ENCODE peak calls at places on chromosomes 4 and X, in nine cellular contexts. One of them, this sample, is unnamed.

GRCh38 chr4:8848507-8849265 is 23.0 kb downstream of the HMX1 start:
- DNase-seq in NT2/D1: no peak
- DNase-seq in CD8-positive, alpha-beta memory T cell: no peak
- DNase-seq in neural progenitor cell: no peak
- DNase-seq in GM12878: no peak
- DNase-seq in cardiac muscle cell: no peak
- DNase-seq in transverse colon: peak; percentile 1
- DNase-seq in CD4-positive, alpha-beta T cell: no peak
- DNase-seq in hepatocyte: no peak
- DNase-seq in this sample: peak; percentile 3

GRCh38 chrX:71103110-71103983 is 3.2 kb downstream of the CXorf65 start:
- DNase-seq in NT2/D1: peak; percentile 59
- DNase-seq in CD8-positive, alpha-beta memory T cell: peak; percentile 39
- DNase-seq in neural progenitor cell: peak; percentile 48
- DNase-seq in GM12878: no peak
- DNase-seq in cardiac muscle cell: peak; percentile 9
- DNase-seq in transverse colon: peak; percentile 53
- DNase-seq in CD4-positive, alpha-beta T cell: no peak
- DNase-seq in hepatocyte: peak; percentile 45
- DNase-seq in this sample: peak; percentile 36

GRCh38 chrX:153662266-153662665 is 11.3 kb downstream of the PNCK start:
- DNase-seq in NT2/D1: no peak
- DNase-seq in CD8-positive, alpha-beta memory T cell: peak; percentile 40
- DNase-seq in neural progenitor cell: peak; percentile 64
- DNase-seq in GM12878: no peak
- DNase-seq in cardiac muscle cell: peak; percentile 33
- DNase-seq in transverse colon: peak; percentile 64
- DNase-seq in CD4-positive, alpha-beta T cell: peak; percentile 50
- DNase-seq in hepatocyte: peak; percentile 68
- DNase-seq in this sample: peak; percentile 39

GRCh38 chr4:78764498-78764961 is 11.6 kb upstream of the BMP2K start:
- DNase-seq in NT2/D1: no peak
- DNase-seq in CD8-positive, alpha-beta memory T cell: no peak
- DNase-seq in neural progenitor cell: no peak
- DNase-seq in GM12878: no peak
- DNase-seq in cardiac muscle cell: peak; percentile 59
- DNase-seq in transverse colon: no peak
- DNase-seq in CD4-positive, alpha-beta T cell: no peak
- DNase-seq in hepatocyte: no peak
- DNase-seq in this sample: no peak

GRCh38 chr4:76208005-76208765 is 5.4 kb downstream of the SCARB2 start:
- DNase-seq in NT2/D1: no peak
- DNase-seq in CD8-positive, alpha-beta memory T cell: no peak
- DNase-seq in neural progenitor cell: no peak
- DNase-seq in GM12878: no peak
- DNase-seq in cardiac muscle cell: peak; percentile 94
- DNase-seq in transverse colon: peak; percentile 82
- DNase-seq in CD4-positive, alpha-beta T cell: no peak
- DNase-seq in hepatocyte: peak; percentile 87
- DNase-seq in this sample: no peak

GRCh38 chrX:153910446-153910845 is 6.0 kb downstream of the AVPR2 start:
- DNase-seq in NT2/D1: no peak
- DNase-seq in CD8-positive, alpha-beta memory T cell: no peak
- DNase-seq in neural progenitor cell: no peak
- DNase-seq in GM12878: no peak
- DNase-seq in cardiac muscle cell: no peak
- DNase-seq in transverse colon: no peak
- DNase-seq in CD4-positive, alpha-beta T cell: no peak
- DNase-seq in hepatocyte: no peak
- DNase-seq in this sample: no peak

GRCh38 chr4:151439320-151439719 is 30.3 kb downstream of the FHIP1A start:
- DNase-seq in NT2/D1: no peak
- DNase-seq in CD8-positive, alpha-beta memory T cell: no peak
- DNase-seq in neural progenitor cell: no peak
- DNase-seq in GM12878: no peak
- DNase-seq in cardiac muscle cell: no peak
- DNase-seq in transverse colon: no peak
- DNase-seq in CD4-positive, alpha-beta T cell: no peak
- DNase-seq in hepatocyte: no peak
- DNase-seq in this sample: no peak

GRCh38 chr4:2007804-2008670 is 737 bp downstream of the NELFA start:
- DNase-seq in NT2/D1: no peak
- DNase-seq in CD8-positive, alpha-beta memory T cell: no peak
- DNase-seq in neural progenitor cell: peak; percentile 47
- DNase-seq in GM12878: no peak
- DNase-seq in cardiac muscle cell: peak; percentile 12
- DNase-seq in transverse colon: no peak
- DNase-seq in CD4-positive, alpha-beta T cell: no peak
- DNase-seq in hepatocyte: peak; percentile 36
- DNase-seq in this sample: no peak

GRCh38 chr4:882646-883045 is 49.5 kb downstream of the GAK start:
- DNase-seq in NT2/D1: no peak
- DNase-seq in CD8-positive, alpha-beta memory T cell: no peak
- DNase-seq in neural progenitor cell: no peak
- DNase-seq in GM12878: no peak
- DNase-seq in cardiac muscle cell: no peak
- DNase-seq in transverse colon: no peak
- DNase-seq in CD4-positive, alpha-beta T cell: no peak
- DNase-seq in hepatocyte: no peak
- DNase-seq in this sample: no peak

GRCh38 chr4:133263082-133263481 is 114.0 kb downstream of the PCDH10 start:
- DNase-seq in NT2/D1: no peak
- DNase-seq in CD8-positive, alpha-beta memory T cell: no peak
- DNase-seq in neural progenitor cell: no peak
- DNase-seq in GM12878: no peak
- DNase-seq in cardiac muscle cell: no peak
- DNase-seq in transverse colon: no peak
- DNase-seq in CD4-positive, alpha-beta T cell: no peak
- DNase-seq in hepatocyte: no peak
- DNase-seq in this sample: no peak

GRCh38 chrX:15474058-15474457 is 19.1 kb downstream of the PIR start:
- DNase-seq in NT2/D1: no peak
- DNase-seq in CD8-positive, alpha-beta memory T cell: no peak
- DNase-seq in neural progenitor cell: no peak
- DNase-seq in GM12878: no peak
- DNase-seq in cardiac muscle cell: no peak
- DNase-seq in transverse colon: no peak
- DNase-seq in CD4-positive, alpha-beta T cell: no peak
- DNase-seq in hepatocyte: no peak
- DNase-seq in this sample: no peak

GRCh38 chrX:26411045-26411444 is 195.1 kb downstream of the MAGEB5 start:
- DNase-seq in NT2/D1: no peak
- DNase-seq in CD8-positive, alpha-beta memory T cell: no peak
- DNase-seq in neural progenitor cell: no peak
- DNase-seq in GM12878: no peak
- DNase-seq in cardiac muscle cell: peak; percentile 0
- DNase-seq in transverse colon: no peak
- DNase-seq in CD4-positive, alpha-beta T cell: no peak
- DNase-seq in hepatocyte: peak; percentile 5
- DNase-seq in this sample: no peak

GRCh38 chrX:119272882-119273806 is 37.1 kb downstream of the PGRMC1 start:
- DNase-seq in NT2/D1: no peak
- DNase-seq in CD8-positive, alpha-beta memory T cell: peak; percentile 45
- DNase-seq in neural progenitor cell: peak; percentile 34
- DNase-seq in GM12878: no peak
- DNase-seq in cardiac muscle cell: peak; percentile 71
- DNase-seq in transverse colon: peak; percentile 46
- DNase-seq in CD4-positive, alpha-beta T cell: peak; percentile 3
- DNase-seq in hepatocyte: peak; percentile 23
- DNase-seq in this sample: peak; percentile 27

GRCh38 chrX:45083314-45083713 is 117.4 kb downstream of the DIPK2B start:
- DNase-seq in NT2/D1: no peak
- DNase-seq in CD8-positive, alpha-beta memory T cell: no peak
- DNase-seq in neural progenitor cell: no peak
- DNase-seq in GM12878: no peak
- DNase-seq in cardiac muscle cell: no peak
- DNase-seq in transverse colon: no peak
- DNase-seq in CD4-positive, alpha-beta T cell: no peak
- DNase-seq in hepatocyte: no peak
- DNase-seq in this sample: no peak

GRCh38 chrX:53379008-53379710 is 43.3 kb downstream of the SMC1A start:
- DNase-seq in NT2/D1: no peak
- DNase-seq in CD8-positive, alpha-beta memory T cell: no peak
- DNase-seq in neural progenitor cell: no peak
- DNase-seq in GM12878: no peak
- DNase-seq in cardiac muscle cell: no peak
- DNase-seq in transverse colon: no peak
- DNase-seq in CD4-positive, alpha-beta T cell: no peak
- DNase-seq in hepatocyte: no peak
- DNase-seq in this sample: no peak
- H3K9me3 ChIP-seq in NT2/D1: no peaks in the 10 kb centered on the region
- H3K9me3 ChIP-seq in CD8-positive, alpha-beta memory T cell: no peaks in the 10 kb centered on the region
- H3K9me3 ChIP-seq in neural progenitor cell: no peaks in the 10 kb centered on the region
- H3K9me3 ChIP-seq in GM12878: no peaks in the 10 kb centered on the region
- H3K9me3 ChIP-seq in cardiac muscle cell: no peaks in the 10 kb centered on the region
- H3K9me3 ChIP-seq in transverse colon: no peaks in the 10 kb centered on the region
- H3K9me3 ChIP-seq in CD4-positive, alpha-beta T cell: no peaks in the 10 kb centered on the region
- H3K9me3 ChIP-seq in hepatocyte: no peaks in the 10 kb centered on the region
- H3K9me3 ChIP-seq in this sample: no peaks in the 10 kb centered on the region

GRCh38 chr4:37243722-37244582 is 591 bp upstream of the NWD2 start:
- DNase-seq in NT2/D1: peak; percentile 8
- DNase-seq in CD8-positive, alpha-beta memory T cell: no peak
- DNase-seq in neural progenitor cell: peak; percentile 75
- DNase-seq in GM12878: no peak
- DNase-seq in cardiac muscle cell: peak; percentile 1
- DNase-seq in transverse colon: peak; percentile 12
- DNase-seq in CD4-positive, alpha-beta T cell: no peak
- DNase-seq in hepatocyte: peak; percentile 22
- DNase-seq in this sample: no peak

GRCh38 chr4:37245391-37245954 is 930 bp downstream of the NWD2 start:
- DNase-seq in NT2/D1: peak; percentile 0
- DNase-seq in CD8-positive, alpha-beta memory T cell: no peak
- DNase-seq in neural progenitor cell: peak; percentile 42
- DNase-seq in GM12878: no peak
- DNase-seq in cardiac muscle cell: no peak
- DNase-seq in transverse colon: no peak
- DNase-seq in CD4-positive, alpha-beta T cell: no peak
- DNase-seq in hepatocyte: no peak
- DNase-seq in this sample: no peak

GRCh38 chr4:37243061-37243460 is 1.5 kb upstream of the NWD2 start:
- DNase-seq in NT2/D1: peak; percentile 5
- DNase-seq in CD8-positive, alpha-beta memory T cell: no peak
- DNase-seq in neural progenitor cell: peak; percentile 49
- DNase-seq in GM12878: no peak
- DNase-seq in cardiac muscle cell: no peak
- DNase-seq in transverse colon: peak; percentile 8
- DNase-seq in CD4-positive, alpha-beta T cell: no peak
- DNase-seq in hepatocyte: peak; percentile 8
- DNase-seq in this sample: no peak

GRCh38 chr4:37246891-37247290 is 2.3 kb downstream of the NWD2 start:
- DNase-seq in NT2/D1: no peak
- DNase-seq in CD8-positive, alpha-beta memory T cell: no peak
- DNase-seq in neural progenitor cell: no peak
- DNase-seq in GM12878: no peak
- DNase-seq in cardiac muscle cell: no peak
- DNase-seq in transverse colon: no peak
- DNase-seq in CD4-positive, alpha-beta T cell: no peak
- DNase-seq in hepatocyte: no peak
- DNase-seq in this sample: no peak

DNA sequence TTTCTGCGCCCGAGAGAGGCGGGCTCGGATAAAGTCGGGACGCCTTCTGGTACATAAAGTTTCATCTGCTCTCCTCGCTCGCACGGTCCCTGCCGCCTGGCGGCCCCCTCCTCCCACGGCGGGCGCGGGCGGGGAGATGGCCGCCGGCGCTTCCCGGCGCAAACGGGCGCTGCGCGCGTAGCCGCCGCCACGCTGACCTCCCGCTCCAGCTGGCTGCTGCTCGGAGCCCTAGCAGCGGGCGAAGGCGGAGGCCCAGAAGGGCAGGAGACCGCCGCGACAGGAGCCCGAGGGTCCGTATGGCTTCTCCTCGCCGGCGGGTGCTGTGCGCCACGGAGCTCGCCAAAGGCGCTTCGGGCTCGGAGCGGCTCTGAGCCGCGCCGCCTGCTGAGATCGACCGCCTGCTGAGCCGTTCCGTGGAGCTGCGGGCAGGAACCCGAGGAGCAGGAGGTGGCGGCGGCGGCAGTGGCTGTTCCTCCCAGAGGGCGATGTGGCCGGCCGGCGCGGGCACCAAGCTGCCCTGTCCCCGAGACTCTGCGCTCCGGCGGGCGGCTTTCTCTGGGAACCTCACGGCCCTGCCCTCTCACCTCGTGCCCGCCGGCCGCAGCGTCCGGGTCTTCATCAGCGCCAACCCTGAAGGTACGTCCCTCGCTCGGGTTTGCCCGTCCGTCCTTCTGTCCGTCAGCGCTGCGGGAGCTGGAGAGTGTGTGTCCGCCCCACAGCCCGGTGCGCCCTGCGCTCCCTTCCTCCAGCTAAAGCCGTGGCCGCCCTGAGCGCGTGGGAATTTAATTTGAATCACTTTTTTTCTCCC is at the start of gene NWD2:
- DNase-seq in NT2/D1: peak; percentile 5
- DNase-seq in CD8-positive, alpha-beta memory T cell: no peak
- DNase-seq in neural progenitor cell: peak; percentile 74
- DNase-seq in GM12878: no peak
- DNase-seq in cardiac muscle cell: peak; percentile 7
- DNase-seq in transverse colon: peak; percentile 13
- DNase-seq in CD4-positive, alpha-beta T cell: no peak
- DNase-seq in hepatocyte: peak; percentile 60
- DNase-seq in this sample: no peak
- H3K9me3 ChIP-seq in NT2/D1: no peaks in the 10 kb centered on the region
- H3K9me3 ChIP-seq in CD8-positive, alpha-beta memory T cell: no peaks in the 10 kb centered on the region
- H3K9me3 ChIP-seq in neural progenitor cell: no peaks in the 10 kb centered on the region
- H3K9me3 ChIP-seq in GM12878: no peaks in the 10 kb centered on the region
- H3K9me3 ChIP-seq in cardiac muscle cell: no peaks in the 10 kb centered on the region
- H3K9me3 ChIP-seq in transverse colon: no peaks in the 10 kb centered on the region
- H3K9me3 ChIP-seq in CD4-positive, alpha-beta T cell: no peaks in the 10 kb centered on the region
- H3K9me3 ChIP-seq in hepatocyte: no peaks in the 10 kb centered on the region
- H3K9me3 ChIP-seq in this sample: no peaks in the 10 kb centered on the region

GRCh38 chr4:187302456-187302855 is 578.8 kb upstream of the FAT1 start:
- DNase-seq in NT2/D1: no peak
- DNase-seq in CD8-positive, alpha-beta memory T cell: no peak
- DNase-seq in neural progenitor cell: no peak
- DNase-seq in GM12878: no peak
- DNase-seq in cardiac muscle cell: peak; percentile 52
- DNase-seq in transverse colon: no peak
- DNase-seq in CD4-positive, alpha-beta T cell: no peak
- DNase-seq in hepatocyte: no peak
- DNase-seq in this sample: no peak
- H3K9me3 ChIP-seq in NT2/D1: no peaks in the 10 kb centered on the region
- H3K9me3 ChIP-seq in CD8-positive, alpha-beta memory T cell: no peaks in the 10 kb centered on the region
- H3K9me3 ChIP-seq in neural progenitor cell: no peaks in the 10 kb centered on the region
- H3K9me3 ChIP-seq in GM12878: no peaks in the 10 kb centered on the region
- H3K9me3 ChIP-seq in cardiac muscle cell: no peaks in the 10 kb centered on the region
- H3K9me3 ChIP-seq in transverse colon: no peaks in the 10 kb centered on the region
- H3K9me3 ChIP-seq in CD4-positive, alpha-beta T cell: no peaks in the 10 kb centered on the region
- H3K9me3 ChIP-seq in hepatocyte: no peaks in the 10 kb centered on the region
- H3K9me3 ChIP-seq in this sample: no peaks in the 10 kb centered on the region

DNA sequence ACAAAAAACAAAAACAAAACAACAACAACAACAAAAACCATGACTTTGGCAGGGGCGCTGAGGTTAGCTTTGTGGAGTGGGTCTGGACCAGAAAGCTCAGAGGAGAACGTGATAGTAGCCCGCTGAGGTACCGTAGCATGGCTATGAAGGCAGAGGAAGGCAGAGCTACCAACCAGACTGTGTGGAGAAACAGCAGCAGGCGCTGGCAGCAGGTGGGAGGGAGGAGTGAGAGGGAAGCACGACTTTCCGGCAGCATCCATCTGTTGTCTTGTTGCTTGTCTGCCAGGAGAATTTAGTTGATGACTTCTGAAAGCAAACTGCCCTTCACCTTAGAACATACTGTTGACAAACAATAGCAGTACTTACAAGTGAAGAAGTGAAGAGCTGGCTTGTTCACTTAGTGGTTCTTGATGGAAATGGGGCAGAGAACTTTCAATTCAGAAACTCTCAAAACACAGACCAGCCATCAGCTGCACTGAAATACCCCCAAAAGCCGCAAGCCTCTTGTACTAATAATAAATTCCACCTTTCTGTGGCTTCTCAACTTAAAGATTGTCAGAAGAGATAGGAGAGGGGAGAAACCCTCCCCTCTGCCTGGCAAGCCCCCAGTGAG is 447.2 kb downstream of the SLITRK2 start:
- DNase-seq in NT2/D1: no peak
- DNase-seq in CD8-positive, alpha-beta memory T cell: no peak
- DNase-seq in neural progenitor cell: no peak
- DNase-seq in GM12878: no peak
- DNase-seq in cardiac muscle cell: no peak
- DNase-seq in transverse colon: no peak
- DNase-seq in CD4-positive, alpha-beta T cell: no peak
- DNase-seq in hepatocyte: no peak
- DNase-seq in this sample: no peak
- H3K9me3 ChIP-seq in NT2/D1: no peaks in the 10 kb centered on the region
- H3K9me3 ChIP-seq in CD8-positive, alpha-beta memory T cell: no peaks in the 10 kb centered on the region
- H3K9me3 ChIP-seq in neural progenitor cell: no peaks in the 10 kb centered on the region
- H3K9me3 ChIP-seq in GM12878: no peaks in the 10 kb centered on the region
- H3K9me3 ChIP-seq in cardiac muscle cell: peaks cover 3% of the 10 kb centered on the region
- H3K9me3 ChIP-seq in transverse colon: no peaks in the 10 kb centered on the region
- H3K9me3 ChIP-seq in CD4-positive, alpha-beta T cell: no peaks in the 10 kb centered on the region
- H3K9me3 ChIP-seq in hepatocyte: no peaks in the 10 kb centered on the region
- H3K9me3 ChIP-seq in this sample: no peaks in the 10 kb centered on the region